ENCODE peak calls at places on chromosome 9, in nine cellular contexts. K is cerebellum; J is T1000; X is effector memory CD4-positive, alpha-beta T cell; E is stimulated activated CD4-positive, alpha-beta T cell treated with anti-CD3 and anti-CD28 coated beads, Interleukin-2, amount 100 ng/mL, for 48 hours; Z is GM23338; S is BE2C; A is GM20000; Q is IMR-90. L is an unnamed sample.

GRCh38 chr9:93139365-93140182 is 5.5 kb upstream of the NINJ1 start:
- DNase-seq in K (no peak), S (no peak), A (no peak), Q (no peak), Z (no peak), J (no peak), X (no peak), E (no peak), L (no peak)

GRCh38 chr9:133347515-133347984 is 381 bp downstream of the MED22 start:
- DNase-seq in A (peak), J (no peak), E (no peak), Z (peak), Q (no peak), X (peak), S (peak), K (no peak), L (peak)

GRCh38 chr9:137717776-137718327 is 99.0 kb downstream of the EHMT1 start:
- DNase-seq in J (no peak), X (no peak), Q (no peak), E (no peak), K (no peak), A (no peak), Z (no peak), S (no peak), L (no peak)

GRCh38 chr9:137437691-137438590 is 3.2 kb downstream of the ENTPD8 start:
- DNase-seq in S (peak), J (no peak), Q (no peak), A (no peak), Z (no peak), E (no peak), X (no peak), K (no peak), L (peak)

GRCh38 chr9:129276486-129277260 is 98.6 kb upstream of the IER5L start:
- DNase-seq in K (no peak), Q (no peak), J (no peak), Z (no peak), A (no peak), S (no peak), E (no peak), X (no peak), L (no peak)

GRCh38 chr9:72788966-72789365 is 163.9 kb downstream of the ALDH1A1 start:
- DNase-seq in J (no peak), K (no peak), X (no peak), A (no peak), E (no peak), S (no peak), Z (no peak), Q (no peak), L (no peak)

GRCh38 chr9:79567671-79568098 is 4.1 kb upstream of the TLE4 start:
- DNase-seq in A (no peak), X (no peak), S (no peak), K (no peak), E (no peak), Q (no peak), J (no peak), Z (peak), L (no peak)

GRCh38 chr9:15401266-15401665 is 21.4 kb upstream of the SNAPC3 start:
- DNase-seq in X (no peak), Q (peak), S (no peak), E (no peak), Z (no peak), A (no peak), J (no peak), K (no peak), L (no peak)